ENCODE peak calls at places on chromosomes 11 and 22, in four cellular contexts. One of them, this sample, is unnamed.

GRCh38 chr11:126189109-126189929 is 22.1 kb downstream of the RPUSD4 start:
- DNase-seq in IMR-90: no peak
- DNase-seq in mesendoderm: no peak
- DNase-seq in H9: no peak
- DNase-seq in this sample: no peak

GRCh38 chr11:116787436-116787785 is 412 bp downstream of the ZPR1 start:
- DNase-seq in IMR-90: peak
- DNase-seq in mesendoderm: no peak
- DNase-seq in H9: no peak
- DNase-seq in this sample: no peak

GRCh38 chr11:118046051-118046963 is 30.6 kb upstream of the TMPRSS4 start:
- DNase-seq in IMR-90: no peak
- DNase-seq in mesendoderm: no peak
- DNase-seq in H9: no peak
- DNase-seq in this sample: no peak

GRCh38 chr22:41659941-41660340 is 28.7 kb downstream of the SNU13 start:
- DNase-seq in IMR-90: no peak
- DNase-seq in mesendoderm: no peak
- DNase-seq in H9: no peak
- DNase-seq in this sample: no peak

GRCh38 chr22:29029202-29030000 is 32.2 kb downstream of the C22orf31 start:
- DNase-seq in IMR-90: no peak
- DNase-seq in mesendoderm: no peak
- DNase-seq in H9: no peak
- DNase-seq in this sample: no peak

GRCh38 chr11:8102965-8103364 is 22.0 kb downstream of the TUB start:
- DNase-seq in IMR-90: no peak
- DNase-seq in mesendoderm: no peak
- DNase-seq in H9: no peak
- DNase-seq in this sample: no peak

GRCh38 chr11:70587095-70587389 is 188.7 kb downstream of the CTTN start:
- DNase-seq in IMR-90: peak
- DNase-seq in mesendoderm: no peak
- DNase-seq in H9: no peak
- DNase-seq in this sample: no peak

GRCh38 chr11:1781593-1781975 is 17.9 kb upstream of the CTSD start:
- DNase-seq in IMR-90: no peak
- DNase-seq in mesendoderm: no peak
- DNase-seq in H9: no peak
- DNase-seq in this sample: no peak

GRCh38 chr11:57516061-57516443 is 550 bp upstream of the SLC43A1 start:
- DNase-seq in IMR-90: no peak
- DNase-seq in mesendoderm: no peak
- DNase-seq in H9: no peak
- DNase-seq in this sample: no peak

GRCh38 chr11:12160680-12161079 is 50.3 kb downstream of the MICAL2 start:
- DNase-seq in IMR-90: peak
- DNase-seq in mesendoderm: no peak
- DNase-seq in H9: no peak
- DNase-seq in this sample: no peak

GRCh38 chr11:123063396-123064267 is 1.7 kb upstream of the HSPA8 start:
- DNase-seq in IMR-90: peak
- DNase-seq in mesendoderm: peak
- DNase-seq in H9: no peak
- DNase-seq in this sample: no peak

GRCh38 chr11:10317776-10318526 is 13.1 kb downstream of the ADM start:
- DNase-seq in IMR-90: no peak
- DNase-seq in mesendoderm: peak
- DNase-seq in H9: no peak
- DNase-seq in this sample: no peak

GRCh38 chr11:59510917-59511589 is at the start of gene OR4D9:
- DNase-seq in IMR-90: no peak
- DNase-seq in mesendoderm: no peak
- DNase-seq in H9: no peak
- DNase-seq in this sample: no peak

GRCh38 chr11:58775066-58775708 is 43.4 kb upstream of the GLYAT start:
- DNase-seq in IMR-90: no peak
- DNase-seq in mesendoderm: no peak
- DNase-seq in H9: no peak
- DNase-seq in this sample: no peak

GRCh38 chr11:12198261-12198925 is 88.0 kb downstream of the MICAL2 start:
- DNase-seq in IMR-90: no peak
- DNase-seq in mesendoderm: no peak
- DNase-seq in H9: no peak
- DNase-seq in this sample: no peak

GRCh38 chr11:17985517-17985916 is 27.3 kb downstream of the SERGEF start:
- DNase-seq in IMR-90: peak
- DNase-seq in mesendoderm: no peak
- DNase-seq in H9: no peak
- DNase-seq in this sample: no peak

GRCh38 chr11:62799486-62799885 is 5.8 kb downstream of the NXF1 start:
- DNase-seq in IMR-90: no peak
- DNase-seq in mesendoderm: no peak
- DNase-seq in H9: no peak
- DNase-seq in this sample: no peak

GRCh38 chr11:119634301-119634700 is 94.7 kb downstream of the NECTIN1 start:
- DNase-seq in IMR-90: no peak
- DNase-seq in mesendoderm: no peak
- DNase-seq in H9: no peak
- DNase-seq in this sample: no peak

GRCh38 chr11:19403196-19403895 is 162.6 kb upstream of the E2F8 start:
- DNase-seq in IMR-90: no peak
- DNase-seq in mesendoderm: no peak
- DNase-seq in H9: no peak
- DNase-seq in this sample: no peak

GRCh38 chr11:99670268-99670667 is 649.5 kb downstream of the CNTN5 start:
- DNase-seq in IMR-90: no peak
- DNase-seq in mesendoderm: peak
- DNase-seq in H9: no peak
- DNase-seq in this sample: no peak
- H3K56ac ChIP-seq in IMR-90: no peak
- H3K56ac ChIP-seq in mesendoderm: no peak
- H3K56ac ChIP-seq in H9: no peak
- H3K56ac ChIP-seq in this sample: no peak

GRCh38 chr11:36165638-36166389 is 123.4 kb downstream of the COMMD9 start:
- DNase-seq in IMR-90: peak
- DNase-seq in mesendoderm: no peak
- DNase-seq in H9: no peak
- DNase-seq in this sample: no peak
- H3K56ac ChIP-seq in IMR-90: no peak
- H3K56ac ChIP-seq in mesendoderm: no peak
- H3K56ac ChIP-seq in H9: no peak
- H3K56ac ChIP-seq in this sample: no peak

GRCh38 chr11:31903225-31904074 is 92.3 kb upstream of the PAX6 start:
- DNase-seq in IMR-90: no peak
- DNase-seq in mesendoderm: no peak
- DNase-seq in H9: no peak
- DNase-seq in this sample: no peak

GRCh38 chr11:31902706-31903105 is 91.6 kb upstream of the PAX6 start:
- DNase-seq in IMR-90: no peak
- DNase-seq in mesendoderm: no peak
- DNase-seq in H9: no peak
- DNase-seq in this sample: no peak
- H3K56ac ChIP-seq in IMR-90: no peak
- H3K56ac ChIP-seq in mesendoderm: no peak
- H3K56ac ChIP-seq in H9: no peak
- H3K56ac ChIP-seq in this sample: no peak

GRCh38 chr11:86550757-86551156 is 121.7 kb downstream of the ME3 start:
- DNase-seq in IMR-90: no peak
- DNase-seq in mesendoderm: no peak
- DNase-seq in H9: no peak
- DNase-seq in this sample: no peak

GRCh38 chr11:86551286-86551685 is 121.1 kb downstream of the ME3 start:
- DNase-seq in IMR-90: peak
- DNase-seq in mesendoderm: peak
- DNase-seq in H9: no peak
- DNase-seq in this sample: no peak

GRCh38 chr11:86553322-86553721 is 119.1 kb downstream of the ME3 start:
- DNase-seq in IMR-90: no peak
- DNase-seq in mesendoderm: no peak
- DNase-seq in H9: no peak
- DNase-seq in this sample: no peak

GRCh38 chr11:86548278-86548917 is 124.0 kb downstream of the ME3 start:
- DNase-seq in IMR-90: peak
- DNase-seq in mesendoderm: no peak
- DNase-seq in H9: no peak
- DNase-seq in this sample: no peak

GRCh38 chr11:86551693-86552092 is 120.7 kb downstream of the ME3 start:
- DNase-seq in IMR-90: no peak
- DNase-seq in mesendoderm: no peak
- DNase-seq in H9: no peak
- DNase-seq in this sample: no peak
- H3K56ac ChIP-seq in IMR-90: no peak
- H3K56ac ChIP-seq in mesendoderm: peak
- H3K56ac ChIP-seq in H9: no peak
- H3K56ac ChIP-seq in this sample: no peak

GRCh38 chr11:102566112-102566511 is 35.6 kb upstream of the MMP7 start:
- DNase-seq in IMR-90: no peak
- DNase-seq in mesendoderm: no peak
- DNase-seq in H9: no peak
- DNase-seq in this sample: no peak
- H3K56ac ChIP-seq in IMR-90: no peak
- H3K56ac ChIP-seq in mesendoderm: no peak
- H3K56ac ChIP-seq in H9: no peak
- H3K56ac ChIP-seq in this sample: no peak

This sample was measured in H1.